ENCODE peak calls at places on chromosomes 13 and 19, in seven cellular contexts. C, X, Y, Z, A, J and Q are unnamed samples.

GRCh38 chr13:73335226-73335625 is 276.4 kb downstream of the KLF5 start:
- DNase-seq in C (no peak), Y (peak; percentile 65), X (no peak), Z (peak; percentile 10), J (no peak), A (no peak), Q (no peak)

GRCh38 chr13:93455881-93456280 is 229.3 kb downstream of the GPC6 start:
- DNase-seq in C (no peak), Z (no peak), X (no peak), J (no peak), A (no peak), Y (no peak), Q (no peak)

GRCh38 chr19:6997679-6998445 is 23.4 kb downstream of the MBD3L2B start:
- DNase-seq in Y (no peak), Z (peak; percentile 85), X (peak; percentile 7), C (no peak), A (no peak), J (no peak), Q (no peak)

GRCh38 chr13:111468037-111468959 is 147.9 kb downstream of the TEX29 start:
- DNase-seq in Z (no peak), X (no peak), A (no peak), J (no peak), C (no peak), Y (no peak), Q (no peak)

GRCh38 chr13:76882431-76882830 is 3.8 kb downstream of the KCTD12 start:
- DNase-seq in J (no peak), A (no peak), C (no peak), Z (peak; percentile 73), Y (no peak), X (no peak), Q (no peak)

GRCh38 chr19:57111329-57111644 is 8.5 kb upstream of the USP29 start:
- DNase-seq in J (no peak), X (no peak), Y (no peak), Z (no peak), A (no peak), C (no peak), Q (no peak)

GRCh38 chr13:27130223-27131015 is 41.2 kb downstream of the USP12 start:
- DNase-seq in J (no peak), Z (peak; percentile 60), A (no peak), X (peak; percentile 32), C (no peak), Y (peak; percentile 76), Q (no peak)

GRCh38 chr13:106753241-106753640 is 185.3 kb upstream of the ARGLU1 start:
- DNase-seq in A (no peak), J (no peak), C (no peak), X (peak; percentile 32), Y (no peak), Z (no peak), Q (no peak)

GRCh38 chr19:55080915-55081772 is 5.5 kb downstream of the EPS8L1 start:
- DNase-seq in X (peak; percentile 65), Y (peak; percentile 44), C (no peak), A (peak; percentile 74), J (peak; percentile 96), Z (peak; percentile 87), Q (peak; percentile 89)

GRCh38 chr13:20134732-20135131 is 26.1 kb downstream of the GJA3 start:
- DNase-seq in X (no peak), C (no peak), A (no peak), Z (no peak), J (no peak), Y (no peak), Q (no peak)

GRCh38 chr13:64441740-64442139 is 2788.4 kb downstream of the PCDH9 start:
- DNase-seq in A (no peak), Z (no peak), C (no peak), J (no peak), Y (no peak), X (no peak), Q (no peak)

GRCh38 chr19:4641132-4641531 is 1.8 kb downstream of the TNFAIP8L1 start:
- DNase-seq in X (no peak), Z (no peak), A (no peak), J (no peak), C (no peak), Y (no peak), Q (no peak)

GRCh38 chr19:4638330-4638729 is 986 bp upstream of the TNFAIP8L1 start:
- DNase-seq in Y (no peak), A (no peak), C (no peak), Z (no peak), J (peak; percentile 84), X (no peak), Q (no peak)

GRCh38 chr19:4638828-4639530 is at the start of gene TNFAIP8L1:
- DNase-seq in Z (peak; percentile 96), J (peak; percentile 99), X (peak; percentile 97), A (peak; percentile 97), Y (peak; percentile 92), C (peak; percentile 99), Q (peak; percentile 100)

GRCh38 chr19:4640247-4641000 is 1.1 kb downstream of the TNFAIP8L1 start:
- DNase-seq in J (peak; percentile 82), Y (no peak), A (no peak), Z (no peak), X (no peak), C (no peak), Q (no peak)

DNA sequence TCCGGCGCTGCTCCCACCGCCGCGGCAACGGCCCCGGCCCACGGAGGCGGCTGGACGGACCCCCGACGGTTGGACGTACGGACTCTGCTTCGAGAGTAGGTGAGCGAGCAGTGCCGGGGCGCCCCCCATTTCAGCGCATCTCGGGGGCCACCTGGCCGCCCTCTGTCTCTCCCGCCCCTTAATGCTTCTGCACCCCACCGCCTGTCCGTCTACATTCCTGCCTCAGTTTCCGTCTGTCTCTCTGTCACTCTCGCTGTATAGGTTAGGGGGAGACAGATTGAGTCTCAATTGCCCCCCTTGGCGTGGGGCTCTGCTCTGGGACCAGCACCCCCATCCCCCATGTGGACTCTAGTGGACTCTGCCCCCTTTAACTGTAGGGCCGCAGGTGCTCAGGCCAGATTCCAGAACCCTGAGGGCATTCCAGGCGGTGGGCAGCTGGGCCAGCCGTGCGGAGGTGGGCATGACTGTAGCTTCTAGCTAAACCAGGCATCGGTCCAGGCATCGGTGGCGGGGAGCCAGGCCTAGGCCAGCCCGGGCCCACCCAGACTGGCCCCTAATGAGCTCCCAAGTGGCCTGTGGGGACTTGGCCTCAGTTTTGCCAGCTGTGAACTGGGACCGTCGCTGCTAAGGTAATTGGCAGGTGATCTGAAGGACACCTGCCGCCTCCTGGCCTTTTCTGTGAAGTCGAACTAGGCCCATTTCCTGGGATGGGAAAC is 373 bp downstream of the TNFAIP8L1 start:
- DNase-seq in Y (no peak), Z (no peak), J (peak; percentile 87), C (no peak), A (no peak), X (no peak), Q (no peak)
- TF ChIP-seq POLR2A in Y (no peak), Z (no peak), J (no peak), C (no peak), A (no peak), X (no peak), Q (no peak)

GRCh38 chr19:4391701-4392543 is 8.4 kb downstream of the SH3GL1 start:
- DNase-seq in C (no peak), X (peak; percentile 81), J (peak; percentile 85), A (no peak), Z (no peak), Y (peak; percentile 91), Q (no peak)

GRCh38 chr19:4389064-4389375 is 11.3 kb downstream of the SH3GL1 start:
- DNase-seq in A (no peak), Y (no peak), X (no peak), J (no peak), C (no peak), Z (no peak), Q (no peak)

GRCh38 chr19:4389511-4390016 is 10.8 kb downstream of the SH3GL1 start:
- DNase-seq in X (no peak), Y (no peak), J (peak; percentile 78), A (no peak), Z (no peak), C (no peak), Q (no peak)

GRCh38 chr19:4390862-4391693 is 9.3 kb downstream of the SH3GL1 start:
- DNase-seq in Y (no peak), X (peak; percentile 55), C (no peak), J (no peak), A (no peak), Z (no peak), Q (no peak)

DNA sequence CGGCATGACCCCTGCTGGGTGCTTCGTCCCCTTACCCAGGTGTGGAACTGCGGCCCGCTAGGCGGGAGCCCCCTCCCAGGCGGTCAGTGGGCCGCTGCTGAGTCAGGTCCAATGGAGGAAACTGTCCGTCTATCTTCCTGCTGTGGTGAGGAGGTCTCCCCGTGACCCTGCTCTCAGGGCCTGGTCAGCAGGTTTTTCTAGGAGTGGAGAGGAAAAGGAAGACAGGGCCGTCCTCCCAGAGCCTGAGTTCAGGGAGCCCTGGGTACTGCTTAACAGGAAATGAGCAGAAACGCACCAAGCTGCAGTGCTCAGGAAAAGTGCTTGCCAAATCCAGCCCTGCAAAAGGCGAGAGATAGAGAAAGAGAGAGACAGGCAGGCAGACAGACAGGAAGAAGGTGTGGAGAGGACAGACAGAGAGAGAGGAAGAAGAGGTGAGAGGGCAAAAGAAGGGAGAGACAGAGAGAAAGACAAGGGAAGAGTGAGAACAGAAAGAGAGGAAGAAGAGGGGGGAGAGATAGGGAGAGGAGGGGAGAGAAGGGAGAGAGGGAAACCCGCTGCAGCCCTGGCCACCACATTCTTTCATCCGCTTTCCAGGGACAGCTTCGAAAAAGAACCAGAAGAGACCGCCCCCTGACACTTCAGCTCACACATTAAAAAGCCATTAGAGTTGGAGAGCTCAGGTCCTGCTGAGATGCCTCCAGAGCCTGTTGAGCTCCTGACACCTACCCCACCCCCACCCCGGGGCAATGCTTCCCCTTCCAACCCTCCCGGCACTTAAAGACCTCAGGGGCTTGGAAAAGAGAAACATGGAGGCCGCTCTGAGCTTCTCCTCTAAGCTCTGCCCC is 10.1 kb downstream of the SH3GL1 start:
- DNase-seq in C (no peak), A (no peak), X (peak; percentile 73), Z (no peak), J (peak; percentile 82), Y (peak; percentile 56), Q (no peak)
- TF ChIP-seq POLR2A in C (no peak), A (no peak), X (no peak), Z (no peak), J (no peak), Y (no peak), Q (no peak)

DNA sequence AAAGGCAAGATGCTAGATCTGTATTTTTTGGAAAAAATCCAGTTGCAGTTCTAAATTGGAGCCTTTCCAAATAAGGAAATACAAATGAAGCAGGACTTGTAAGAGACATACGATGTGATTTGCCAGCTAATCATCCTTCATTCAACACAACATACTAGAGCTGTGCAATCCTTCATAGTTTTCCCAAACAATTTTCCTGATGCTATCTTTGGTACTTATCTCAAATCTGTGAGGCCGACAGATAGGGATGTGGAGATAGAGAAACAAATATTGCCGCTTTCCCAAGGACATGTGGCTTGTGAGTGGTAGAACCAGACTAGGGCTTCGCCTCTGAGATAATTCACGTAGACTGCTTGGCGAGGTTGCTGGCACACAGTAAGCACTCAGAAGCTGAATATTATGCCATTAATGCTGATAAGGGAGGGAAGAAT is 176.6 kb downstream of the LMO7 start:
- DNase-seq in A (no peak), C (no peak), J (no peak), Y (peak; percentile 35), Z (no peak), X (peak; percentile 49), Q (no peak)
- TF ChIP-seq POLR2A in A (no peak), C (no peak), J (no peak), Y (no peak), Z (no peak), X (no peak), Q (no peak)

GRCh38 chr13:82912564-82912963 is 969.7 kb downstream of the SLITRK1 start:
- DNase-seq in C (no peak), A (no peak), Y (no peak), J (no peak), X (no peak), Z (no peak), Q (no peak)
- TF ChIP-seq POLR2A in C (no peak), A (no peak), Y (no peak), J (no peak), X (no peak), Z (no peak), Q (no peak)